ENCODE peak calls at places on chromosomes 13 and 19, in four cellular contexts. E is psoas muscle, R is trophoblast cell, P is colonic mucosa. Q is an unnamed sample.
A peak's percentile ranks its signal among the peaks of the same experiment; 100 is the strongest.

GRCh38 chr19:40810160-40810559 is 11.2 kb downstream of the EGLN2 start:
- DNase-seq in E (no peak), R (no peak), P (no peak), Q (no peak)

GRCh38 chr19:51550848-51551672 is 19.6 kb upstream of the SIGLEC6 start:
- DNase-seq in E (no peak), R (peak; percentile 29), P (no peak), Q (no peak)

GRCh38 chr13:52786747-52787146 is 47.1 kb upstream of the CNMD start:
- DNase-seq in E (no peak), R (no peak), P (no peak), Q (no peak)

GRCh38 chr13:39942901-39943273 is 287.4 kb downstream of the COG6 start:
- DNase-seq in E (peak; percentile 73), R (peak; percentile 84), P (peak; percentile 59), Q (peak; percentile 48)

GRCh38 chr13:114145256-114145655 is 12.8 kb upstream of the RASA3 start:
- DNase-seq in E (peak; percentile 35), R (no peak), P (no peak), Q (no peak)

GRCh38 chr13:112680741-112681360 is 9.0 kb upstream of the ATP11A start:
- DNase-seq in E (no peak), R (no peak), P (no peak), Q (no peak)

GRCh38 chr19:32206065-32206464 is 139.3 kb upstream of the ZNF507 start:
- DNase-seq in E (no peak), R (no peak), P (no peak), Q (no peak)

GRCh38 chr13:67229438-67230242 is 496 bp downstream of the PCDH9 start:
- DNase-seq in E (no peak), R (no peak), P (no peak), Q (peak; percentile 10)

GRCh38 chr13:46648166-46648607 is 95.2 kb downstream of the LRCH1 start:
- DNase-seq in E (no peak), R (no peak), P (peak; percentile 68), Q (peak; percentile 19)

GRCh38 chr19:6674868-6675305 is 4.9 kb upstream of the TNFSF14 start:
- DNase-seq in E (peak; percentile 74), R (no peak), P (peak; percentile 64), Q (no peak)

GRCh38 chr13:73358606-73359005 is 299.8 kb downstream of the KLF5 start:
- DNase-seq in E (no peak), R (no peak), P (no peak), Q (no peak)

GRCh38 chr19:1130801-1131717 is 27.3 kb downstream of the GPX4 start:
- DNase-seq in E (no peak), R (no peak), P (no peak), Q (no peak)

GRCh38 chr19:19064811-19065745 is 1.3 kb downstream of the SLC25A42 start:
- DNase-seq in E (no peak), R (no peak), P (peak; percentile 47), Q (no peak)

GRCh38 chr13:112348642-112349345 is 27.4 kb upstream of the SPACA7 start:
- DNase-seq in E (no peak), R (no peak), P (no peak), Q (no peak)

GRCh38 chr19:17052439-17052838 is 22.8 kb downstream of the HAUS8 start:
- DNase-seq in E (no peak), R (peak; percentile 42), P (peak; percentile 66), Q (peak; percentile 30)

DNA sequence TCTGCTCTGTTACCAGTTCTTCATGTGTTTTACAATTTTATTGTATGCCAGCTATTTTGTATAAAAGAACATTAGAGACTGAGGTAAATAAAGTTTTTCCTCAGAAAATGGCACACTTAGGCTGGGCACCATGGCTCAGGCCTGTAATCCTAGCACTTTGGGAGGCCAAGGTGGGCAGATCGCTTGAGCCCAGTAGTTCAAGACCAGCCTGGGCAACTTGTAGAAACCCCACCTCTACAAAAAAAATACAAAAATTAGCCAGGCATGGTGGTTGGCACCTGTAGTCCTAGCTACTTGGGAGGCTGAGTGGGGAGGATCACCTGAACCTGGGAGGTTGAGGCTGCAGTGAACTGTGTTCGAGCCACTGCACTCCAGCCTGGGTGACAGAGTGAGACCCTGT is 32.0 kb downstream of the CCDC8 start:
- DNase-seq in E (no peak), R (no peak), P (no peak), Q (no peak)
- H3K4me1 ChIP-seq in E (peaks cover 29% of the 10 kb centered on the region), R (no peaks in the 10 kb centered on the region), P (no peaks in the 10 kb centered on the region), Q (no peaks in the 10 kb centered on the region)

DNA sequence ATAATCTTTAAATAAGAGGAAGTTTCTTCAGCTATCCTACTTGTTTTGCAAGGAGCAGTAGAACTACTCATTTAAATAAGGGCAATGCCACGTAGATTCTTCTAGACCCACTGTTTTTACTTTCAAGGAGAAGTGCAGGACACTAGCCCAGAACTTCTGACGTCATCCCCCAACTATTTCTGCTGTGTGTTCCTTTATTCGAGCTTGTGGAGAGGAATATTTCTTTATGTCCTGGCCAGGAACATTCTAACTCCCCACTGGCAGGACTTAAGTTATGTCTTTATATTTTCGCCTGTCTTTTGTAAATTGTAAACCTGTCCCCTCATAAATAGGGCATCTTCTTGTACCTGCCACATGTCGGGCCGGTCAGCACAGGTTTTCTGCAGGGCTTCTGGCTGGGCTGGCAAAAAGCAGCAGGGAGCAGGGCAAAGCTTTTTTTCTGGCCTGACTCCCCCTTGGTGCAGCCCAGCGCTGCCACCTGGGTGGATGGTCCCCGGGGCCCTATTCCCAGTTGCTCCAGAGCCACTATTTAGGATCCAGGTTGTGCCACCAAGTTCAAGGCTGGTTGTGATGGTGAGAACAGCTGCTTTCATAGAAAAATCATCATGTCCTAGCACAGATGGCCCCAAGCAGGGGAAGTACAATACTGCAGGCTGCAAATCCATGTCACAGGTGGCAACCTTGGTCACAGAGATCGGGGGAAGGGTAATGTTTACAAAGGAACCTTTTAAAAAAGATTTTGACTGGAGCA is 1.8 kb downstream of the MBNL2 start:
- DNase-seq in E (peak; percentile 56), R (peak; percentile 71), P (peak; percentile 71), Q (peak; percentile 83)
- H3K27me3 ChIP-seq in E (no peaks in the 10 kb centered on the region), R (no peaks in the 10 kb centered on the region), P (no peaks in the 10 kb centered on the region), Q (no peaks in the 10 kb centered on the region)

DNA sequence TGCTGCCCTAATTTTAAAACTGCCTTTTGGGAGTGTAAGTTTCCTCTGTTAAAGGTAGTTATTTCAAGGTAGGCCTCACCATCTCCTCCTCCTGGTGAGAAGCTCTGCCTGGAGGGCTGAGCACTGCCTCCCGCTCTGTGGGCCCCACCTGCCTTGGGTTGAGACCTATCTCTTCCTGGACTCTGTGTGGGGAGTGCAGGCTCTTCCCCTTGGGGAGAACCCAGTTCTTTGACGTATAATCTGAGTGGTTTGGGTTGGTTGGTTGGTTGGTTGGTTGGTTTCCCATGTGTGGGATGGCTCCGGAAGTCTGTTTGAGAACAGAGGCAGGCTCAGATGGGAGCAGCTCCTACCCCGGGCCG is 39.1 kb downstream of the ACTN4 start:
- DNase-seq in E (no peak), R (no peak), P (no peak), Q (peak; percentile 37)
- H3K4me1 ChIP-seq in E (peaks cover 76% of the 10 kb centered on the region), R (peaks cover 63% of the 10 kb centered on the region), P (peaks cover 33% of the 10 kb centered on the region), Q (peaks cover 73% of the 10 kb centered on the region)

GRCh38 chr19:47419037-47419783 is at the start of gene MEIS3:
- DNase-seq in E (no peak), R (no peak), P (no peak), Q (no peak)
- H3K27me3 ChIP-seq in E (peaks cover 46% of the 10 kb centered on the region), R (peaks cover 69% of the 10 kb centered on the region), P (peaks cover 57% of the 10 kb centered on the region), Q (peaks cover 95% of the 10 kb centered on the region)